ENCODE peak calls at places on chromosomes 12 and 14, in six cellular contexts. H, I, B, D, J and X are unnamed samples.
A peak's percentile ranks its signal among the peaks of the same experiment; 100 is the strongest.

GRCh38 chr14:53539489-53540126 is 386.5 kb upstream of the DDHD1 start:
- DNase-seq in H (peak; percentile 80), I (peak; percentile 83), B (peak; percentile 74), D (peak; percentile 80), J (peak; percentile 70), X (peak; percentile 88)

GRCh38 chr14:36068777-36069534 is 107.6 kb downstream of the PTCSC3 start:
- DNase-seq in H (no peak), I (peak; percentile 21), B (peak; percentile 8), D (no peak), J (no peak), X (no peak)

GRCh38 chr12:124919646-124920352 is 5.3 kb upstream of the UBC start:
- DNase-seq in H (peak; percentile 38), I (peak; percentile 38), B (peak; percentile 89), D (no peak), J (no peak), X (peak; percentile 77)

GRCh38 chr14:98711453-98711852 is 560.5 kb downstream of the BCL11B start:
- DNase-seq in H (no peak), I (no peak), B (no peak), D (no peak), J (no peak), X (no peak)

GRCh38 chr14:63890553-63890952 is 37.7 kb downstream of the SYNE2 start:
- DNase-seq in H (no peak), I (no peak), B (no peak), D (no peak), J (no peak), X (no peak)

GRCh38 chr12:131366261-131366871 is 344.5 kb upstream of the SFSWAP start:
- DNase-seq in H (peak; percentile 15), I (no peak), B (no peak), D (no peak), J (no peak), X (no peak)

GRCh38 chr14:94163806-94164205 is 10.3 kb upstream of the PPP4R4 start:
- DNase-seq in H (no peak), I (no peak), B (no peak), D (no peak), J (no peak), X (no peak)

GRCh38 chr14:45526715-45527549 is 273.9 kb upstream of the MIS18BP1 start:
- DNase-seq in H (peak; percentile 75), I (no peak), B (no peak), D (peak; percentile 32), J (peak; percentile 50), X (peak; percentile 52)

GRCh38 chr12:56296207-56296785 is 3.8 kb downstream of the CS start:
- DNase-seq in H (no peak), I (no peak), B (no peak), D (no peak), J (no peak), X (no peak)

GRCh38 chr12:46459881-46460545 is 87.4 kb upstream of the SLC38A2 start:
- DNase-seq in H (no peak), I (no peak), B (no peak), D (no peak), J (no peak), X (no peak)

GRCh38 chr12:69610126-69610525 is 581 bp downstream of the LRRC10 start:
- DNase-seq in H (no peak), I (no peak), B (no peak), D (no peak), J (no peak), X (no peak)

GRCh38 chr12:52210186-52210924 is 18.5 kb upstream of the KRT80 start:
- DNase-seq in H (no peak), I (peak; percentile 56), B (no peak), D (no peak), J (no peak), X (peak; percentile 60)

GRCh38 chr14:90287791-90288190 is 31.4 kb downstream of the PSMC1 start:
- DNase-seq in H (no peak), I (no peak), B (no peak), D (no peak), J (no peak), X (no peak)

GRCh38 chr12:66188584-66189475 is at the start of gene IRAK3:
- DNase-seq in H (peak; percentile 69), I (peak; percentile 31), B (peak; percentile 39), D (peak; percentile 29), J (peak; percentile 1), X (peak; percentile 66)

GRCh38 chr14:76929927-76930326 is 98.6 kb downstream of the IRF2BPL start:
- DNase-seq in H (no peak), I (no peak), B (no peak), D (no peak), J (no peak), X (peak; percentile 67)

GRCh38 chr12:11855993-11856374 is 206.5 kb downstream of the ETV6 start:
- DNase-seq in H (no peak), I (no peak), B (no peak), D (no peak), J (no peak), X (no peak)

GRCh38 chr12:17301544-17301943 is 695.6 kb upstream of the LMO3 start:
- DNase-seq in H (no peak), I (no peak), B (no peak), D (no peak), J (peak; percentile 3), X (no peak)

GRCh38 chr12:53414756-53415417 is 8.8 kb upstream of the AMHR2 start:
- DNase-seq in H (no peak), I (no peak), B (no peak), D (no peak), J (no peak), X (no peak)
- H3K9ac ChIP-seq in H (no peak overlapping the region), I (no peak overlapping the region), B (peak overlapping the region; percentile 28), D (no peak overlapping the region), J (no peak overlapping the region), X (peak overlapping the region; percentile 2)

GRCh38 chr12:30568453-30568852 is 127.2 kb downstream of the IPO8 start:
- DNase-seq in H (no peak), I (no peak), B (no peak), D (no peak), J (no peak), X (no peak)

GRCh38 chr12:30570206-30570890 is 125.3 kb downstream of the IPO8 start:
- DNase-seq in H (no peak), I (no peak), B (no peak), D (no peak), J (no peak), X (peak; percentile 45)

GRCh38 chr12:30569426-30569825 is 126.2 kb downstream of the IPO8 start:
- DNase-seq in H (no peak), I (no peak), B (no peak), D (no peak), J (no peak), X (no peak)

GRCh38 chr12:30578426-30578825 is 117.2 kb downstream of the IPO8 start:
- DNase-seq in H (no peak), I (no peak), B (no peak), D (no peak), J (no peak), X (no peak)

GRCh38 chr12:30573145-30573544 is 122.5 kb downstream of the IPO8 start:
- DNase-seq in H (no peak), I (no peak), B (no peak), D (no peak), J (no peak), X (peak; percentile 14)
- H3K14ac ChIP-seq in H (no peak overlapping the region), I (no peak overlapping the region), B (no peak overlapping the region), D (no peak overlapping the region), J (no peak overlapping the region), X (no peak overlapping the region)

GRCh38 chr12:62190921-62191746 is 69.1 kb upstream of the USP15 start:
- DNase-seq in H (peak; percentile 65), I (peak; percentile 23), B (no peak), D (peak; percentile 31), J (no peak), X (no peak)

GRCh38 chr12:62194031-62194430 is 66.2 kb upstream of the USP15 start:
- DNase-seq in H (no peak), I (no peak), B (no peak), D (no peak), J (no peak), X (no peak)

GRCh38 chr12:62194616-62195015 is 65.6 kb upstream of the USP15 start:
- DNase-seq in H (no peak), I (no peak), B (peak; percentile 54), D (no peak), J (no peak), X (no peak)

GRCh38 chr12:62191747-62192485 is 68.3 kb upstream of the USP15 start:
- DNase-seq in H (peak; percentile 46), I (no peak), B (no peak), D (no peak), J (no peak), X (peak; percentile 44)

GRCh38 chr12:62192486-62193250 is 67.5 kb upstream of the USP15 start:
- DNase-seq in H (peak; percentile 85), I (peak; percentile 82), B (peak; percentile 74), D (peak; percentile 83), J (no peak), X (peak; percentile 86)
- H3K9ac ChIP-seq in H (no peak overlapping the region), I (no peak overlapping the region), B (no peak overlapping the region), D (no peak overlapping the region), J (no peak overlapping the region), X (peak overlapping the region; percentile 60)

GRCh38 chr12:79069009-79069408 is 204.4 kb downstream of the SYT1 start:
- DNase-seq in H (no peak), I (no peak), B (no peak), D (no peak), J (no peak), X (no peak)
- H3K14ac ChIP-seq in H (no peak overlapping the region), I (no peak overlapping the region), B (no peak overlapping the region), D (no peak overlapping the region), J (no peak overlapping the region), X (no peak overlapping the region)